ENCODE peak calls at places on chromosomes 3 and 15, in five cellular contexts. S is HCT116, F is GM12878, J is K562, O is HepG2. B is an unnamed sample.

GRCh38 chr3:3085782-3086181 is 24.4 kb downstream of the IL5RA start:
- DNase-seq in S (no peak), F (no peak), J (no peak), O (no peak), B (no peak)

GRCh38 chr15:91125162-91125561 is 25.1 kb downstream of the SV2B start:
- DNase-seq in S (no peak), F (no peak), J (no peak), O (no peak), B (no peak)

GRCh38 chr3:8305371-8305770 is 196.3 kb upstream of the LMCD1 start:
- DNase-seq in S (no peak), F (no peak), J (no peak), O (no peak), B (no peak)

GRCh38 chr15:78321041-78321570 is 19.0 kb upstream of the CRABP1 start:
- DNase-seq in S (no peak), F (no peak), J (no peak), O (no peak), B (no peak)

GRCh38 chr3:36926292-36926897 is 18.5 kb downstream of the TRANK1 start:
- DNase-seq in S (no peak), F (no peak), J (no peak), O (no peak), B (no peak)

GRCh38 chr3:135329479-135329878 is 534.4 kb downstream of the EPHB1 start:
- DNase-seq in S (no peak), F (no peak), J (no peak), O (no peak), B (no peak)

GRCh38 chr3:192675958-192676649 is 51.2 kb downstream of the FGF12 start:
- DNase-seq in S (no peak), F (peak), J (no peak), O (no peak), B (no peak)

GRCh38 chr3:37729119-37729518 is 132.6 kb upstream of the CTDSPL start:
- DNase-seq in S (no peak), F (no peak), J (no peak), O (no peak), B (no peak)

GRCh38 chr3:11717768-11718581 is 74.3 kb upstream of the VGLL4 start:
- DNase-seq in S (no peak), F (no peak), J (no peak), O (peak), B (no peak)

GRCh38 chr15:41870689-41871081 is 23.2 kb downstream of the SPTBN5 start:
- DNase-seq in S (no peak), F (no peak), J (peak), O (no peak), B (no peak)

GRCh38 chr3:126083511-126083912 is 412 bp downstream of the SLC41A3 start:
- DNase-seq in S (no peak), F (no peak), J (peak), O (peak), B (no peak)

GRCh38 chr3:107956991-107957467 is 133.8 kb downstream of the CD47 start:
- DNase-seq in S (no peak), F (no peak), J (no peak), O (no peak), B (no peak)

GRCh38 chr3:183394150-183394549 is 34.3 kb downstream of the MCF2L2 start:
- DNase-seq in S (no peak), F (no peak), J (no peak), O (no peak), B (no peak)

GRCh38 chr15:40054746-40055575 is 16.0 kb upstream of the SRP14 start:
- DNase-seq in S (no peak), F (no peak), J (no peak), O (no peak), B (no peak)

GRCh38 chr3:119098620-119099222 is 47.2 kb upstream of the TEX55 start:
- DNase-seq in S (peak), F (no peak), J (peak), O (peak), B (no peak)

GRCh38 chr3:46922871-46923558 is 45.5 kb downstream of the PTH1R start:
- DNase-seq in S (no peak), F (no peak), J (no peak), O (no peak), B (no peak)

GRCh38 chr15:55221090-55222011 is 24.6 kb upstream of the RSL24D1 start:
- DNase-seq in S (no peak), F (peak), J (no peak), O (peak), B (no peak)

GRCh38 chr3:90007786-90008499 is 900.5 kb downstream of the EPHA3 start:
- DNase-seq in S (no peak), F (no peak), J (no peak), O (no peak), B (no peak)

GRCh38 chr3:179811321-179812095 is 158.7 kb downstream of the USP13 start:
- DNase-seq in S (peak), F (peak), J (peak), O (peak), B (peak)

GRCh38 chr3:32813180-32813579 is 4.6 kb upstream of the TRIM71 start:
- DNase-seq in S (no peak), F (peak), J (no peak), O (peak), B (no peak)

GRCh38 chr3:159499031-159499793 is 489.4 kb upstream of the IL12A start:
- DNase-seq in S (no peak), F (no peak), J (no peak), O (no peak), B (no peak)

GRCh38 chr15:78049691-78050440 is 27.6 kb downstream of the TBC1D2B start:
- DNase-seq in S (no peak), F (peak), J (no peak), O (no peak), B (no peak)

GRCh38 chr3:69541823-69542264 is 156.0 kb upstream of the FRMD4B start:
- DNase-seq in S (no peak), F (no peak), J (no peak), O (no peak), B (peak)
- TF ChIP-seq EZH2 in S (no peak), F (no peak), J (no peak), O (no peak), B (peak)

DNA sequence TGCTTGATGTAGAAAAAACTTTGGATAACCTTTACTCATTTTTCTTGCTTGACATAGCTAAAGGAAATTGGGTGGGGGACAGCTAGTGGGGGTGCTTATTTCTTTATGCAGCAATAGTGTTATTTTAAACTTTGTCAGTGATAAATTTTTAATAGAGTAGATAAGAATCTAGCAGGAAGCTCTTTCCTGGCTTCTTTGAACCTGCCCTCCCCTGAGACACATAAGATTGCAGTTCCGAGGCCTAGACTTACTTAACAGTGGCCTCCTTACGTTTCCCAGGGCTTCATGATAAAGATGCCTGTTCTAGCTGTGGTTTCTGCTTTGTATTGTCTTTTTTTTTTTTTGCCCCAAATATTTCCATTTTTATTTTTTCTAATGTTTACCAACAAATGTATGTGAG is 170.1 kb downstream of the VPS8 start:
- DNase-seq in S (no peak), F (no peak), J (no peak), O (no peak), B (no peak)
- TF ChIP-seq JUND in S (no peak), F (no peak), J (no peak), O (no peak), B (no peak)

GRCh38 chr15:89383635-89384604 is 49.3 kb upstream of the POLG start:
- DNase-seq in S (no peak), F (no peak), J (peak), O (no peak), B (no peak)
- TF ChIP-seq EZH2 in S (no peak), F (no peak), J (no peak), O (no peak), B (no peak)

GRCh38 chr15:25712192-25712960 is 150.8 kb downstream of the ATP10A start:
- DNase-seq in S (no peak), F (no peak), J (no peak), O (no peak), B (no peak)
- TF ChIP-seq JUND in S (no peak), F (no peak), J (no peak), O (no peak), B (no peak)

GRCh38 chr15:82681371-82681770 is 28.3 kb downstream of the AP3B2 start:
- DNase-seq in S (no peak), F (no peak), J (no peak), O (no peak), B (no peak)

GRCh38 chr15:82680200-82681102 is 29.2 kb downstream of the AP3B2 start:
- DNase-seq in S (no peak), F (no peak), J (peak), O (no peak), B (peak)

GRCh38 chr15:82674873-82675272 is 27.7 kb upstream of the CPEB1 start:
- DNase-seq in S (no peak), F (no peak), J (no peak), O (no peak), B (no peak)

GRCh38 chr15:82677720-82678323 is 30.7 kb upstream of the CPEB1 start:
- DNase-seq in S (no peak), F (no peak), J (peak), O (no peak), B (no peak)

GRCh38 chr15:82679626-82680199 is 30.0 kb downstream of the AP3B2 start:
- DNase-seq in S (no peak), F (no peak), J (no peak), O (no peak), B (no peak)
- TF ChIP-seq EZH2 in S (no peak), F (no peak), J (no peak), O (no peak), B (no peak)